ENCODE peak calls at places on chromosomes 11 and 22, in four cellular contexts. One of them, this sample, is unnamed. For H3K4me1, the result is how much of the 10 kb centered on the place peaks cover.

GRCh38 chr11:67287355-67288197 is 1.5 kb upstream of the ANKRD13D start:
- DNase-seq in HepG2: no peak
- DNase-seq in H1: no peak
- DNase-seq in GM12878: no peak
- DNase-seq in this sample: no peak

GRCh38 chr11:69587454-69588081 is 53.4 kb upstream of the CCND1 start:
- DNase-seq in H1: no peak
- DNase-seq in HepG2: peak
- DNase-seq in GM12878: no peak
- DNase-seq in this sample: no peak

GRCh38 chr11:17873571-17873970 is 139.0 kb downstream of the KCNC1 start:
- DNase-seq in HepG2: no peak
- DNase-seq in GM12878: no peak
- DNase-seq in H1: no peak
- DNase-seq in this sample: no peak

GRCh38 chr22:50218996-50219727 is 18.4 kb downstream of the SELENOO start:
- DNase-seq in H1: peak
- DNase-seq in GM12878: no peak
- DNase-seq in HepG2: peak
- DNase-seq in this sample: no peak

GRCh38 chr11:73468590-73469161 is 92.5 kb downstream of the RELT start:
- DNase-seq in GM12878: no peak
- DNase-seq in HepG2: no peak
- DNase-seq in H1: no peak
- DNase-seq in this sample: no peak

GRCh38 chr11:85299247-85299646 is 327.9 kb downstream of the DLG2 start:
- DNase-seq in H1: no peak
- DNase-seq in HepG2: no peak
- DNase-seq in GM12878: no peak
- DNase-seq in this sample: no peak

GRCh38 chr22:48920776-48921241 is 906.9 kb downstream of the BRD1 start:
- DNase-seq in HepG2: no peak
- DNase-seq in GM12878: no peak
- DNase-seq in H1: peak
- DNase-seq in this sample: no peak

GRCh38 chr22:26168934-26169311 is 339 bp upstream of the SEZ6L start:
- DNase-seq in GM12878: no peak
- DNase-seq in H1: no peak
- DNase-seq in HepG2: no peak
- DNase-seq in this sample: no peak

GRCh38 chr11:102007567-102008437 is 39.4 kb upstream of the CFAP300 start:
- DNase-seq in GM12878: peak
- DNase-seq in HepG2: peak
- DNase-seq in H1: no peak
- DNase-seq in this sample: no peak

GRCh38 chr22:40405178-40406062 is 35.0 kb downstream of the SGSM3 start:
- DNase-seq in H1: no peak
- DNase-seq in GM12878: no peak
- DNase-seq in HepG2: no peak
- DNase-seq in this sample: no peak

GRCh38 chr22:36478966-36479365 is 2.5 kb downstream of the TXN2 start:
- DNase-seq in GM12878: no peak
- DNase-seq in HepG2: no peak
- DNase-seq in H1: no peak
- DNase-seq in this sample: no peak

GRCh38 chr11:111330234-111330893 is 32.0 kb downstream of the POU2AF3 start:
- DNase-seq in HepG2: peak
- DNase-seq in H1: no peak
- DNase-seq in GM12878: no peak
- DNase-seq in this sample: no peak

GRCh38 chr22:42651134-42651533 is 1.9 kb upstream of the CYB5R3 start:
- DNase-seq in H1: no peak
- DNase-seq in HepG2: peak
- DNase-seq in GM12878: no peak
- DNase-seq in this sample: no peak

GRCh38 chr22:26453195-26453594 is 24.1 kb downstream of the ASPHD2 start:
- DNase-seq in HepG2: no peak
- DNase-seq in H1: no peak
- DNase-seq in GM12878: no peak
- DNase-seq in this sample: no peak

GRCh38 chr22:17228725-17229126 is 9.5 kb upstream of the ADA2 start:
- DNase-seq in HepG2: peak
- DNase-seq in GM12878: no peak
- DNase-seq in H1: no peak
- DNase-seq in this sample: no peak

GRCh38 chr11:68325894-68326220 is 13.5 kb downstream of the LRP5 start:
- DNase-seq in GM12878: no peak
- DNase-seq in H1: no peak
- DNase-seq in HepG2: no peak
- DNase-seq in this sample: no peak

GRCh38 chr11:5550440-5551095 is 2.2 kb upstream of the OR52H1 start:
- DNase-seq in HepG2: no peak
- DNase-seq in H1: no peak
- DNase-seq in GM12878: peak
- DNase-seq in this sample: no peak

GRCh38 chr11:121582296-121582695 is 129.5 kb upstream of the SORL1-AS1 start:
- DNase-seq in HepG2: peak
- DNase-seq in GM12878: no peak
- DNase-seq in H1: no peak
- DNase-seq in this sample: no peak

GRCh38 chr22:47352920-47353700 is 590.7 kb downstream of the TBC1D22A start:
- DNase-seq in H1: no peak
- DNase-seq in HepG2: no peak
- DNase-seq in GM12878: no peak
- DNase-seq in this sample: no peak

GRCh38 chr11:72924568-72925190 is 110.5 kb downstream of the ATG16L2 start:
- DNase-seq in GM12878: peak
- DNase-seq in H1: no peak
- DNase-seq in HepG2: peak
- DNase-seq in this sample: no peak

GRCh38 chr11:17596711-17597110 is 49.7 kb downstream of the OTOG start:
- DNase-seq in HepG2: no peak
- DNase-seq in GM12878: no peak
- DNase-seq in H1: no peak
- DNase-seq in this sample: no peak

GRCh38 chr22:22520020-22520656 is at the start of gene ZNF280A:
- DNase-seq in GM12878: no peak
- DNase-seq in H1: no peak
- DNase-seq in HepG2: peak
- DNase-seq in this sample: no peak
- TF ChIP-seq SUZ12 in GM12878: no peak
- TF ChIP-seq SUZ12 in H1: no peak
- TF ChIP-seq SUZ12 in HepG2: no peak
- TF ChIP-seq SUZ12 in this sample: no peak

DNA sequence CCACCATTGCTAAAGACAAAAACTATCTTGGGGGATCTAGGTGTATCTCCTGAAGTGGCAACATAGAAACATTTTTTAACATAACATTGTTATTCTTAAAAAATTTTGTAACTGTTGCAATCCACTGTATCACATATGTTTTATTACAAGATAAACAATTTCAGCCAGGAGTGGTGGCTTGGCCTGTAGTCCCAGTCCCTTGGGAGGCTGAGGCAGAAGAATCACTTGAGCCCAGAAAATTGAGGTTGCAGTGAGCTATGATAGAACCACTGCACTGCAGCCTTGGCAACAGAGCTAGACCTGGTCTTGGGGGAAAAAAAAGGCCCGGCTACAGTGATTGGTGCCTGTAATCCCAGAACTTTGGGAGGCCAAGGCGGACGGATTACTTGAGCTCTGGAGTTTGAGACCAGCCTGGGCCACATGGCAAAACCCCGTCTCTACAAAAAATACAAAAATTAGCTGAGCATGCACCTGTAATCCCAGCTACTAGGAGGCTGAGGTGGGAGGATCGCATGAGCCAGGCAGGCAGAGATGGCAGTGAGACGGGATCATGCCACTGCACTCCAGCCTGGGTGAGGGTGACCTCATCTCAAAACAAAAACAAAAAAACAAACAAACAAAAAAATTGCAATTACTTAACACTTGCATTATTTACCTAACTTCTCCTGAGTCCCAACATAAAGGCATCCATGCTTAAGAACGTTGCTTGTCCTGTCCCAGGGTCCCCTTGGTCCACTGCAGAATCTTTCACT is 1.5 kb upstream of the DEPDC5 start:
- DNase-seq in H1: no peak
- DNase-seq in HepG2: no peak
- DNase-seq in GM12878: no peak
- DNase-seq in this sample: no peak
- H3K4me1 ChIP-seq in H1: under half
- H3K4me1 ChIP-seq in HepG2: under half
- H3K4me1 ChIP-seq in GM12878: under half
- H3K4me1 ChIP-seq in this sample: under half

GRCh38 chr22:45445031-45445710 is 31.7 kb downstream of the RIBC2 start:
- DNase-seq in H1: no peak
- DNase-seq in GM12878: no peak
- DNase-seq in HepG2: no peak
- DNase-seq in this sample: no peak

GRCh38 chr22:45442120-45442519 is 28.6 kb downstream of the RIBC2 start:
- DNase-seq in H1: no peak
- DNase-seq in HepG2: peak
- DNase-seq in GM12878: no peak
- DNase-seq in this sample: no peak

GRCh38 chr22:45444168-45444567 is 30.7 kb downstream of the RIBC2 start:
- DNase-seq in HepG2: no peak
- DNase-seq in GM12878: no peak
- DNase-seq in H1: no peak
- DNase-seq in this sample: no peak

GRCh38 chr22:45438364-45438763 is 24.9 kb downstream of the RIBC2 start:
- DNase-seq in HepG2: no peak
- DNase-seq in H1: no peak
- DNase-seq in GM12878: no peak
- DNase-seq in this sample: no peak

GRCh38 chr22:45441158-45441557 is 27.7 kb downstream of the RIBC2 start:
- DNase-seq in GM12878: no peak
- DNase-seq in HepG2: peak
- DNase-seq in H1: no peak
- DNase-seq in this sample: no peak
- TF ChIP-seq SUZ12 in GM12878: no peak
- TF ChIP-seq SUZ12 in HepG2: no peak
- TF ChIP-seq SUZ12 in H1: no peak
- TF ChIP-seq SUZ12 in this sample: no peak

GRCh38 chr11:75308986-75309385 is 42.5 kb downstream of the ARRB1 start:
- DNase-seq in GM12878: no peak
- DNase-seq in HepG2: no peak
- DNase-seq in H1: no peak
- DNase-seq in this sample: no peak
- H3K4me1 ChIP-seq in GM12878: under half
- H3K4me1 ChIP-seq in HepG2: under half
- H3K4me1 ChIP-seq in H1: under half
- H3K4me1 ChIP-seq in this sample: under half

GRCh38 chr11:10938650-10939387 is 81.0 kb upstream of the ZBED5 start:
- DNase-seq in HepG2: no peak
- DNase-seq in H1: no peak
- DNase-seq in GM12878: no peak
- DNase-seq in this sample: no peak

GRCh38 chr11:10938231-10938630 is 80.4 kb upstream of the ZBED5 start:
- DNase-seq in GM12878: no peak
- DNase-seq in HepG2: no peak
- DNase-seq in H1: no peak
- DNase-seq in this sample: no peak

GRCh38 chr11:10942621-10943020 is 84.8 kb upstream of the ZBED5 start:
- DNase-seq in HepG2: no peak
- DNase-seq in GM12878: no peak
- DNase-seq in H1: no peak
- DNase-seq in this sample: no peak

GRCh38 chr11:10943968-10944367 is 86.1 kb upstream of the ZBED5 start:
- DNase-seq in H1: no peak
- DNase-seq in GM12878: no peak
- DNase-seq in HepG2: no peak
- DNase-seq in this sample: no peak

DNA sequence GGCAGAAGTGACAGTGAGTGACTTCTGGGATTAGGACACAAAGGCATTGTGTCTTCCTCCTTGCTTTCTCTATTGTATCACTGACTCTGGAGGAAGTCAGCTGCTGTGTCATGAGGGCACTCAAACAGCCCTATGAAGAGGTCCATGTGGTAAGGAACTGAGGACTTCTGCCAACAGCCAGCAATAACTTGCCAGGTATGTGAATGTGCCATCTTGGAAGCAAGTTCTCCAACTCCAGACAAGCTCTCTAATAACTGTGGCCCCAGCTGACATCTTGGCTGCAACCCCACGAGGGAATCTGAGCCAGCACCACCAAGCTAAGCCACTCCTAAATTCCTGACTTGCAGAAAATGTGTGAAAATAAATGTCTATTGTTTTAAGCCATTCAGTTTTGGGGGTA is 83.6 kb upstream of the ZBED5 start:
- DNase-seq in GM12878: no peak
- DNase-seq in H1: no peak
- DNase-seq in HepG2: no peak
- DNase-seq in this sample: no peak
- TF ChIP-seq SUZ12 in GM12878: no peak
- TF ChIP-seq SUZ12 in H1: no peak
- TF ChIP-seq SUZ12 in HepG2: no peak
- TF ChIP-seq SUZ12 in this sample: no peak

GRCh38 chr11:79439430-79439892 is 1.4 kb downstream of the TENM4 start:
- DNase-seq in HepG2: no peak
- DNase-seq in GM12878: no peak
- DNase-seq in H1: no peak
- DNase-seq in this sample: no peak

GRCh38 chr11:79438631-79439429 is 2.0 kb downstream of the TENM4 start:
- DNase-seq in GM12878: no peak
- DNase-seq in H1: peak
- DNase-seq in HepG2: no peak
- DNase-seq in this sample: no peak

GRCh38 chr11:79441159-79441875 is 487 bp upstream of the TENM4 start:
- DNase-seq in H1: peak
- DNase-seq in HepG2: no peak
- DNase-seq in GM12878: no peak
- DNase-seq in this sample: no peak

GRCh38 chr11:79440451-79441158 is at the start of gene TENM4:
- DNase-seq in GM12878: no peak
- DNase-seq in H1: peak
- DNase-seq in HepG2: no peak
- DNase-seq in this sample: peak

GRCh38 chr11:79439893-79440450 is 858 bp downstream of the TENM4 start:
- DNase-seq in GM12878: no peak
- DNase-seq in H1: peak
- DNase-seq in HepG2: no peak
- DNase-seq in this sample: no peak
- H3K4me1 ChIP-seq in GM12878: under half
- H3K4me1 ChIP-seq in H1: under half
- H3K4me1 ChIP-seq in HepG2: under half
- H3K4me1 ChIP-seq in this sample: under half